ENCODE peak calls at places on chromosomes 13 and 19, in five cellular contexts. S is kidney; Q is heart right ventricle; V is effector memory CD4-positive, alpha-beta T cell; F is SK-N-SH. E is an unnamed sample.

GRCh38 chr13:111548805-111549204 is 228.4 kb downstream of the TEX29 start:
- DNase-seq in S (no peak), Q (no peak), V (no peak), F (no peak), E (no peak)

GRCh38 chr13:45441633-45442032 is 23.1 kb upstream of the COG3 start:
- DNase-seq in S (no peak), Q (no peak), V (no peak), F (no peak), E (no peak)

GRCh38 chr13:110125157-110125556 is 181.8 kb downstream of the COL4A1 start:
- DNase-seq in S (no peak), Q (no peak), V (no peak), F (no peak), E (no peak)

GRCh38 chr13:67230774-67231480 is 791 bp upstream of the PCDH9 start:
- DNase-seq in S (peak), Q (peak), V (no peak), F (peak), E (no peak)

GRCh38 chr19:11480927-11481776 is at the start of gene ELAVL3:
- DNase-seq in S (no peak), Q (no peak), V (no peak), F (peak), E (no peak)

GRCh38 chr19:54439174-54439851 is 9.7 kb upstream of the LENG8 start:
- DNase-seq in S (no peak), Q (no peak), V (no peak), F (peak), E (no peak)

GRCh38 chr13:110312669-110313031 is 5.6 kb downstream of the COL4A2 start:
- DNase-seq in S (no peak), Q (no peak), V (no peak), F (no peak), E (no peak)

GRCh38 chr13:47146136-47146535 is 249.3 kb upstream of the HTR2A start:
- DNase-seq in S (no peak), Q (no peak), V (no peak), F (no peak), E (no peak)

GRCh38 chr19:7851623-7852500 is 21.8 kb downstream of the EVI5L start:
- DNase-seq in S (peak), Q (no peak), V (no peak), F (no peak), E (no peak)

GRCh38 chr19:17409990-17410389 is 4.6 kb upstream of the BST2 start:
- DNase-seq in S (peak), Q (no peak), V (no peak), F (no peak), E (no peak)

GRCh38 chr19:1076046-1076386 is 9.0 kb downstream of the ARHGAP45 start:
- DNase-seq in S (no peak), Q (no peak), V (no peak), F (no peak), E (no peak)

GRCh38 chr19:43723588-43723987 is 7.7 kb downstream of the IRGC start:
- DNase-seq in S (no peak), Q (no peak), V (no peak), F (no peak), E (no peak)

GRCh38 chr13:39321578-39321977 is 281.4 kb downstream of the LHFPL6 start:
- DNase-seq in S (no peak), Q (no peak), V (no peak), F (no peak), E (no peak)

DNA sequence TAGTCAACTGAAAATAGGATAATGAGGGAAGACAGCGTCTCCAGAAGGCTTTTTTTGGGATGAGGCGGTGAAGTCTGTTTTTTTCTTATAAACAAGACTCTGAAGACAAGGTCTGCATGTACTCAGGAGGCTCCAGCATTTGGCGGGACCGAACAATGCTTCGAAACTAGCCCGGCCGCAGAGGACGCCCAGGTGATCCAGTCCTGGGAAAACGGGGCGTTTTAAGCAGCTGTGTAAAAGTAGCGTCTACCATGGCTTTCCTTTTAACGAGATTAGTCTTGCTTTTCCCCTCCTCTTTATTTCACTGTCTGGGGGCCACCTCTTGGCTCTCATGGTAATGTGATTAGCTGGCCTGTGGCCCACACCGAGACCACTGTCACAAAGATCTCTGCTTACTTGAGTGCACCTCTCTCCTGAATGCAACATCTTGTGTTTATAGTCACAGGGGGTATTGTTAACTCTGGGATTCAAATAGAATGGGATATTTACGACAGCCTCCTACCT is 29.4 kb upstream of the GTF3A start:
- DNase-seq in S (no peak), Q (no peak), V (no peak), F (no peak), E (no peak)
- H3K27ac ChIP-seq in S (no peak), Q (no peak), V (no peak), F (no peak), E (no peak)

GRCh38 chr19:47418595-47419036 is 711 bp downstream of the MEIS3 start:
- DNase-seq in S (no peak), Q (no peak), V (no peak), F (peak), E (no peak)
- H3K27ac ChIP-seq in S (no peak), Q (no peak), V (no peak), F (peak), E (no peak)

GRCh38 chr19:48556163-48556562 is 4.2 kb downstream of the SULT2B1 start:
- DNase-seq in S (no peak), Q (no peak), V (no peak), F (no peak), E (no peak)

GRCh38 chr19:48552406-48553322 is 692 bp downstream of the SULT2B1 start:
- DNase-seq in S (no peak), Q (no peak), V (no peak), F (no peak), E (no peak)

GRCh38 chr19:48554385-48555091 is 2.6 kb downstream of the SULT2B1 start:
- DNase-seq in S (peak), Q (no peak), V (no peak), F (no peak), E (no peak)

GRCh38 chr19:48551437-48552302 is at the start of gene SULT2B1:
- DNase-seq in S (peak), Q (no peak), V (no peak), F (peak), E (no peak)

DNA sequence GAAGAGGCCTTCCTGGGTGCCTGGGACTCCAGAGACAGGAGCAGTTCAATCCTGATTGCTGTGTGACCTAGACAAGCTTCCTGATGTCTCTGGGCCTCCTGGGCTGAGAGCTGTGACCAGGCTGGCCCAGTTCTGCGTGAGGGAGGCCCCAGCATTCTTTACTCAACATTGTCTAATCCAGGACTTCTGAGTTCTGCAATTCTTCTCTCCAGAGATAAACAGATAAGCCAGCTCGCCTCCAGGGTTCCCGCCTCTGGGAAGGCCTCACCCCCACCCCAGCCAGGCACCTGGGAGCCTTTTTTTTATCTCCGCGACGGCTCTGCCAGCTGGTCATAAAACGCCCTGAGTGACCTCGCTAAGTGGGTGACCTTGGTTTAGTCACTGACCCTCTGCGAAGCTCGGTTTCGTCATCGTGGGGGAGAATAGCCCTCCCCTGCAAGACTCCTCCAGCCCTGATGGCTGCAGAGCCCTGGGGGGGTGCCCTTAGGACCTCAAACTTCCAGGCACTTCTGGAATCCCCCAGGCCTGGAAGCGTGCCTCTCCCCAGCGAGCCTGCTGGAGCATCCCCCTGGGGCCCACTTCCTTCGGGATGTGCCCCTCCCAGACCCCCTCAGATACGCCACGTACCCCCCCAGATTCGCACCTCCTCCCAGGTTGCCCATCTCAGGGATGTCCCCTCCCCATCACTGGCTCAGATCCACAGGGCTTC is 1.9 kb downstream of the SULT2B1 start:
- DNase-seq in S (peak), Q (peak), V (no peak), F (peak), E (no peak)
- H3K27ac ChIP-seq in S (peak), Q (no peak), V (no peak), F (no peak), E (no peak)

GRCh38 chr19:3673506-3674439 is 26.5 kb downstream of the PIP5K1C start:
- DNase-seq in S (no peak), Q (no peak), V (no peak), F (no peak), E (no peak)

GRCh38 chr19:3672993-3673392 is 27.3 kb downstream of the PIP5K1C start:
- DNase-seq in S (no peak), Q (no peak), V (no peak), F (no peak), E (no peak)

GRCh38 chr19:3671680-3672574 is 28.3 kb downstream of the PIP5K1C start:
- DNase-seq in S (no peak), Q (no peak), V (no peak), F (no peak), E (no peak)

GRCh38 chr19:3672575-3672948 is 27.7 kb downstream of the PIP5K1C start:
- DNase-seq in S (no peak), Q (no peak), V (no peak), F (no peak), E (no peak)

GRCh38 chr19:3674784-3675183 is 25.5 kb downstream of the PIP5K1C start:
- DNase-seq in S (no peak), Q (no peak), V (no peak), F (no peak), E (no peak)
- H3K27ac ChIP-seq in S (no peak), Q (peak), V (no peak), F (no peak), E (no peak)